ENCODE peak calls at places on chromosome 1, in seven cellular contexts. Y is stomach, S is endothelial cell of umbilical vein, K is esophagus squamous epithelium, I is uterus, V is right lobe of liver, F is Peyer's patch. A is an unnamed sample.
A peak's percentile ranks its signal among the peaks of the same experiment; 100 is the strongest.

GRCh38 chr1:167618789-167619188 is 11.2 kb upstream of the RCSD1 start:
- DNase-seq in I (no peak), F (no peak), V (no peak), K (no peak), Y (no peak), S (no peak), A (no peak)

GRCh38 chr1:21242846-21243245 is 47.4 kb downstream of the ECE1 start:
- DNase-seq in F (no peak), S (no peak), V (no peak), Y (no peak), I (no peak), K (no peak), A (no peak)

GRCh38 chr1:181531951-181532640 is 48.8 kb downstream of the CACNA1E start:
- DNase-seq in V (no peak), I (no peak), S (no peak), Y (no peak), F (no peak), K (no peak), A (no peak)

GRCh38 chr1:72705921-72706320 is 423.6 kb upstream of the NEGR1 start:
- DNase-seq in K (no peak), I (no peak), V (no peak), F (no peak), Y (no peak), S (no peak), A (no peak)

GRCh38 chr1:22780696-22781095 is 70.1 kb downstream of the EPHB2 start:
- DNase-seq in F (no peak), Y (no peak), S (peak; percentile 56), I (no peak), V (no peak), K (no peak), A (no peak)

GRCh38 chr1:24871306-24871901 is 58.7 kb downstream of the RUNX3 start:
- DNase-seq in F (peak; percentile 43), V (no peak), I (no peak), S (no peak), K (no peak), Y (no peak), A (no peak)

GRCh38 chr1:53439337-53440207 is 19.6 kb upstream of the DMRTB1 start:
- DNase-seq in K (no peak), I (no peak), V (no peak), F (no peak), Y (no peak), S (no peak), A (peak; percentile 33)

GRCh38 chr1:34549199-34549598 is 205.6 kb upstream of the GJB5 start:
- DNase-seq in K (no peak), S (no peak), I (no peak), F (peak; percentile 47), V (peak; percentile 56), Y (no peak), A (no peak)

GRCh38 chr1:85118751-85119150 is 70.5 kb upstream of the MCOLN3 start:
- DNase-seq in F (no peak), K (no peak), S (no peak), I (no peak), V (no peak), Y (no peak), A (no peak)

GRCh38 chr1:145695781-145696629 is 11.2 kb downstream of the PDZK1 start:
- DNase-seq in Y (no peak), S (no peak), V (no peak), K (no peak), F (no peak), I (no peak), A (no peak)

GRCh38 chr1:231376101-231376500 is 38.0 kb downstream of the SPRTN start:
- DNase-seq in F (peak; percentile 68), V (no peak), S (peak; percentile 27), I (no peak), K (no peak), Y (no peak), A (no peak)

GRCh38 chr1:3433076-3433475 is 21.4 kb upstream of the ARHGEF16 start:
- DNase-seq in F (no peak), I (no peak), K (no peak), S (no peak), V (no peak), Y (no peak), A (no peak)

GRCh38 chr1:209645574-209646452 is 6.4 kb downstream of the LAMB3 start:
- DNase-seq in F (no peak), V (no peak), S (no peak), K (no peak), I (no peak), Y (no peak), A (no peak)

GRCh38 chr1:169086603-169087455 is 19.7 kb upstream of the ATP1B1 start:
- DNase-seq in S (peak; percentile 9), Y (no peak), K (no peak), I (no peak), V (no peak), F (no peak), A (no peak)

GRCh38 chr1:163928649-163929048 is 606.9 kb downstream of the NUF2 start:
- DNase-seq in I (no peak), V (no peak), F (no peak), Y (no peak), K (no peak), S (peak; percentile 6), A (no peak)

GRCh38 chr1:185551008-185551407 is 183.2 kb upstream of the HMCN1 start:
- DNase-seq in Y (no peak), S (no peak), V (no peak), K (no peak), F (no peak), I (no peak), A (no peak)

GRCh38 chr1:221557024-221557423 is 184.9 kb downstream of the DUSP10 start:
- DNase-seq in Y (no peak), S (no peak), I (no peak), K (no peak), V (no peak), F (no peak), A (no peak)

GRCh38 chr1:14880456-14881316 is 272.9 kb upstream of the TMEM51 start:
- DNase-seq in F (no peak), Y (peak; percentile 57), V (no peak), K (no peak), I (no peak), S (no peak), A (no peak)

GRCh38 chr1:202227273-202227672 is 33.7 kb downstream of the LGR6 start:
- DNase-seq in K (no peak), F (no peak), V (no peak), Y (no peak), I (no peak), S (no peak), A (no peak)

GRCh38 chr1:1893291-1893985 is 2.6 kb upstream of the GNB1 start:
- DNase-seq in Y (no peak), F (no peak), K (no peak), I (no peak), S (no peak), V (no peak), A (no peak)

GRCh38 chr1:21956720-21957552 is 19.8 kb upstream of the HSPG2 start:
- DNase-seq in K (no peak), V (peak; percentile 75), S (peak; percentile 89), I (peak; percentile 45), Y (peak; percentile 89), F (peak; percentile 69), A (peak; percentile 95)

GRCh38 chr1:36093919-36094318 is 5.2 kb downstream of the ADPRS start:
- DNase-seq in I (peak; percentile 11), F (no peak), Y (no peak), K (no peak), S (no peak), V (no peak), A (peak; percentile 93)

GRCh38 chr1:36092166-36092797 is 3.6 kb downstream of the ADPRS start:
- DNase-seq in K (no peak), I (no peak), Y (no peak), F (peak; percentile 29), S (no peak), V (no peak), A (no peak)

GRCh38 chr1:36091698-36092097 is 3.0 kb downstream of the ADPRS start:
- DNase-seq in F (peak; percentile 40), S (no peak), Y (no peak), K (no peak), V (peak; percentile 34), I (no peak), A (no peak)

GRCh38 chr1:36093226-36093625 is 4.5 kb downstream of the ADPRS start:
- DNase-seq in K (no peak), Y (no peak), F (peak; percentile 40), V (no peak), S (no peak), I (no peak), A (no peak)

GRCh38 chr1:36092798-36093185 is 4.1 kb downstream of the ADPRS start:
- DNase-seq in K (no peak), V (peak; percentile 30), S (no peak), Y (no peak), F (peak; percentile 22), I (no peak), A (no peak)
- TF ChIP-seq POLR2A in K (no peak), V (no peak), S (no peak), Y (no peak), F (no peak), I (no peak), A (no peak)

GRCh38 chr1:160768295-160768657 is 27.7 kb upstream of the LY9 start:
- DNase-seq in S (no peak), K (no peak), V (no peak), F (peak; percentile 89), Y (peak; percentile 58), I (no peak), A (peak; percentile 17)
- H3K27ac ChIP-seq in S (no peak overlapping the region), K (peak overlapping the region; percentile 70), V (no peak overlapping the region), F (peak overlapping the region; percentile 65), Y (no peak overlapping the region), I (no peak overlapping the region), A (no peak overlapping the region)

GRCh38 chr1:8860738-8861516 is 17.6 kb downstream of the ENO1 start:
- DNase-seq in K (no peak), Y (no peak), V (no peak), F (no peak), I (no peak), S (no peak), A (no peak)

GRCh38 chr1:8862528-8862927 is 16.0 kb downstream of the ENO1 start:
- DNase-seq in K (no peak), I (no peak), F (no peak), V (no peak), Y (no peak), S (peak; percentile 38), A (no peak)

GRCh38 chr1:8863712-8864324 is 14.7 kb downstream of the ENO1 start:
- DNase-seq in S (no peak), V (no peak), F (no peak), K (no peak), Y (no peak), I (no peak), A (no peak)

GRCh38 chr1:8864713-8865397 is 13.6 kb downstream of the ENO1 start:
- DNase-seq in Y (no peak), V (no peak), S (no peak), I (no peak), K (no peak), F (no peak), A (no peak)

GRCh38 chr1:8863138-8863537 is 15.3 kb downstream of the ENO1 start:
- DNase-seq in I (no peak), F (no peak), K (no peak), Y (no peak), S (no peak), V (no peak), A (no peak)
- TF ChIP-seq POLR2A in I (no peak), F (no peak), K (no peak), Y (no peak), S (no peak), V (no peak), A (no peak)

GRCh38 chr1:59730302-59730701 is 84.4 kb upstream of the HOOK1 start:
- DNase-seq in I (no peak), K (no peak), Y (no peak), F (no peak), S (no peak), V (no peak), A (no peak)
- H3K27ac ChIP-seq in I (peak overlapping the region; percentile 87), K (peak overlapping the region; percentile 79), Y (no peak overlapping the region), F (no peak overlapping the region), S (peak overlapping the region; percentile 79), V (no peak overlapping the region), A (peak overlapping the region; percentile 18)

A was measured in thyroid gland.